ENCODE peak calls at places on chromosomes 11 and 22, in seven cellular contexts. A is SHP77 treated with DMSO at 0.1 percent for 48 hours; O is kidney; B is AG08396; X is NCI-H1092; S is brain pericyte; V is stimulated activated CD4-positive, alpha-beta T cell treated with anti-CD3 and anti-CD28 coated beads, Interleukin-1b, Interleukin-23, amount 100 ng/mL, for 1 hour. J is an unnamed sample.

GRCh38 chr11:62430350-62430749 is 11.5 kb downstream of the SCGB1A1 start:
- DNase-seq in X (no peak), V (no peak), S (no peak), A (no peak), B (no peak), O (no peak), J (no peak)

GRCh38 chr11:111911563-111912401 is at the start of gene CRYAB:
- DNase-seq in X (no peak), V (no peak), O (peak; percentile 97), A (no peak), S (no peak), B (peak; percentile 81), J (no peak)

GRCh38 chr11:6353367-6353987 is 33.2 kb upstream of the CAVIN3 start:
- DNase-seq in B (peak; percentile 41), A (peak; percentile 63), X (peak; percentile 34), O (peak; percentile 79), V (peak; percentile 7), S (peak; percentile 29), J (peak; percentile 72)

GRCh38 chr11:12050911-12051667 is 42.7 kb upstream of the DKK3 start:
- DNase-seq in S (no peak), X (no peak), B (no peak), A (peak; percentile 40), O (no peak), V (no peak), J (no peak)

GRCh38 chr11:103987631-103988594 is 48.5 kb upstream of the DDI1 start:
- DNase-seq in O (no peak), B (no peak), S (no peak), V (no peak), A (no peak), X (no peak), J (no peak)

GRCh38 chr11:85801527-85801926 is 9.4 kb downstream of the SYTL2 start:
- DNase-seq in B (no peak), A (no peak), O (no peak), X (no peak), S (no peak), V (no peak), J (no peak)

GRCh38 chr11:113593698-113594308 is 112.3 kb downstream of the TMPRSS5 start:
- DNase-seq in A (no peak), S (no peak), V (no peak), X (no peak), B (no peak), O (no peak), J (no peak)

GRCh38 chr11:45709264-45709663 is 43.8 kb upstream of the CHST1 start:
- DNase-seq in B (no peak), V (no peak), O (no peak), X (no peak), S (no peak), A (no peak), J (no peak)

GRCh38 chr11:112163875-112164521 is at the start of gene IL18:
- DNase-seq in X (no peak), B (no peak), V (no peak), S (no peak), O (peak; percentile 65), A (no peak), J (no peak)

GRCh38 chr11:63510360-63511130 is 4.7 kb downstream of the LGALS12 start:
- DNase-seq in V (no peak), O (no peak), A (no peak), B (peak; percentile 72), X (no peak), S (no peak), J (no peak)

GRCh38 chr22:49658902-49659280 is 168.8 kb downstream of the BRD1 start:
- DNase-seq in A (no peak), V (no peak), S (no peak), X (no peak), B (no peak), O (peak; percentile 10), J (no peak)

GRCh38 chr22:19368876-19369275 is 62.7 kb downstream of the HIRA start:
- DNase-seq in B (no peak), V (no peak), X (no peak), A (no peak), O (no peak), S (no peak), J (no peak)

GRCh38 chr11:86288776-86289507 is 13.1 kb upstream of the HIKESHI start:
- DNase-seq in V (no peak), B (no peak), X (no peak), S (no peak), O (no peak), A (no peak), J (no peak)

GRCh38 chr11:118398797-118399564 is 2.4 kb upstream of the ATP5MG start:
- DNase-seq in X (no peak), O (no peak), A (no peak), S (no peak), V (peak; percentile 14), B (no peak), J (no peak)

GRCh38 chr11:69518081-69518950 is 36.9 kb downstream of the LINC01488 start:
- DNase-seq in V (no peak), B (peak; percentile 69), A (no peak), X (no peak), S (no peak), O (no peak), J (no peak)

J was measured in NCI-H510A.